ENCODE peak calls at places on chromosome 2, in four cellular contexts. Q, Z, S and O are unnamed samples.

GRCh38 chr2:32947076-32947483 is 327 bp downstream of the LTBP1 start:
- DNase-seq in Z (no peak), S (no peak), Q (no peak), O (no peak)

GRCh38 chr2:229734410-229734809 is 20.1 kb upstream of the DNER start:
- DNase-seq in Q (no peak), Z (no peak), S (no peak), O (no peak)

GRCh38 chr2:146123714-146124113 is 1603.8 kb upstream of the ZEB2 start:
- DNase-seq in Q (no peak), S (no peak), Z (no peak), O (no peak)

GRCh38 chr2:9287400-9288059 is 80.9 kb downstream of the ASAP2 start:
- DNase-seq in Z (peak), S (no peak), Q (no peak), O (no peak)

GRCh38 chr2:12606472-12607000 is 110.2 kb upstream of the TRIB2 start:
- DNase-seq in Q (no peak), Z (no peak), S (no peak), O (no peak)

GRCh38 chr2:217222511-217222910 is 362.6 kb upstream of the TNP1 start:
- DNase-seq in S (no peak), Q (no peak), Z (peak), O (no peak)

GRCh38 chr2:198374375-198375072 is 570.1 kb downstream of the PLCL1 start:
- DNase-seq in S (no peak), Z (peak), Q (peak), O (peak)

GRCh38 chr2:160876029-160876428 is 284.2 kb upstream of the TANK start:
- DNase-seq in Q (no peak), S (no peak), Z (no peak), O (no peak)

GRCh38 chr2:227703961-227704360 is 13.9 kb downstream of the SLC19A3 start:
- DNase-seq in S (no peak), Z (no peak), Q (no peak), O (no peak)

GRCh38 chr2:203706403-203706802 is at the start of gene CD28:
- DNase-seq in Q (peak), S (peak), Z (peak), O (no peak)

GRCh38 chr2:52828112-52828511 is 939.5 kb upstream of the CHAC2 start:
- DNase-seq in Q (no peak), Z (no peak), S (no peak), O (no peak)

GRCh38 chr2:119485336-119486110 is 38.8 kb downstream of the SCTR start:
- DNase-seq in Q (no peak), S (no peak), Z (no peak), O (no peak)

GRCh38 chr2:46151582-46151981 is 145.6 kb upstream of the EPAS1 start:
- DNase-seq in Z (no peak), Q (no peak), S (no peak), O (no peak)

GRCh38 chr2:43007901-43008300 is 215.5 kb upstream of the HAAO start:
- DNase-seq in Z (no peak), S (no peak), Q (no peak), O (no peak)

GRCh38 chr2:4995466-4995865 is 696.7 kb upstream of the SOX11 start:
- DNase-seq in Z (no peak), Q (no peak), S (no peak), O (peak)

GRCh38 chr2:176140130-176140519 is 10.6 kb downstream of the HOXD8 start:
- DNase-seq in Z (no peak), Q (no peak), S (no peak), O (no peak)

GRCh38 chr2:227033471-227034148 is 130.4 kb downstream of the COL4A4 start:
- DNase-seq in S (no peak), Z (no peak), Q (peak), O (peak)

GRCh38 chr2:27965841-27966240 is 75.3 kb downstream of the BABAM2 start:
- DNase-seq in Q (no peak), S (no peak), Z (no peak), O (no peak)

GRCh38 chr2:230902180-230902899 is 22.7 kb downstream of the GPR55 start:
- DNase-seq in S (peak), Q (peak), Z (peak), O (peak)

GRCh38 chr2:21890041-21890440 is 766.3 kb downstream of the TDRD15 start:
- DNase-seq in Q (no peak), S (no peak), Z (no peak), O (no peak)

GRCh38 chr2:59173325-59173724 is 932.2 kb upstream of the FANCL start:
- DNase-seq in Z (no peak), Q (no peak), S (no peak), O (no peak)

GRCh38 chr2:144446136-144446535 is 73.8 kb downstream of the ZEB2 start:
- DNase-seq in Z (no peak), S (no peak), Q (no peak), O (no peak)

GRCh38 chr2:25076749-25077148 is 34.9 kb downstream of the EFR3B start:
- DNase-seq in Z (no peak), Q (no peak), S (no peak), O (no peak)

GRCh38 chr2:20667151-20667530 is 197 bp downstream of the GDF7 start:
- DNase-seq in Q (no peak), Z (no peak), S (no peak), O (no peak)

GRCh38 chr2:231390667-231391066 is 4.8 kb upstream of the B3GNT7 start:
- DNase-seq in Z (peak), S (no peak), Q (no peak), O (no peak)

GRCh38 chr2:30934071-30934470 is 126.8 kb upstream of the CAPN13 start:
- DNase-seq in S (no peak), Q (no peak), Z (peak), O (no peak)

GRCh38 chr2:108212671-108213070 is 27.1 kb upstream of the SULT1C3 start:
- DNase-seq in S (no peak), Q (no peak), Z (no peak), O (no peak)

GRCh38 chr2:69755862-69756467 is 14.0 kb downstream of the ANXA4 start:
- DNase-seq in Z (peak), Q (no peak), S (no peak), O (no peak)

GRCh38 chr2:132033365-132033764 is 128.4 kb downstream of the ANKRD30BL start:
- DNase-seq in Z (no peak), Q (no peak), S (no peak), O (no peak)

GRCh38 chr2:56169521-56169920 is 14.3 kb upstream of the CCDC85A start:
- DNase-seq in Q (no peak), S (no peak), Z (no peak), O (no peak)

GRCh38 chr2:202014328-202015034 is 19.2 kb upstream of the FZD7 start:
- DNase-seq in S (no peak), Q (no peak), Z (no peak), O (no peak)

GRCh38 chr2:30225131-30225762 is 6.1 kb upstream of the LBH start:
- DNase-seq in Q (no peak), Z (peak), S (no peak), O (no peak)

GRCh38 chr2:30380824-30381223 is 66.2 kb upstream of the LCLAT1 start:
- DNase-seq in Z (no peak), Q (no peak), S (no peak), O (no peak)

GRCh38 chr2:158990397-158991209 is 22.2 kb downstream of the TANC1 start:
- DNase-seq in Q (no peak), Z (no peak), S (no peak), O (no peak)